ENCODE peak calls at places on chromosomes 3 and 15, in six cellular contexts. W, H, M, B, J and D are unnamed samples.

GRCh38 chr15:66765478-66766281 is 63.6 kb downstream of the SMAD6 start:
- DNase-seq in W (peak), H (peak), M (no peak), B (no peak), J (no peak), D (peak)

GRCh38 chr3:14391033-14391432 is 11.4 kb upstream of the SLC6A6 start:
- DNase-seq in W (peak), H (peak), M (peak), B (peak), J (peak), D (no peak)

GRCh38 chr3:47781326-47781684 is 388 bp downstream of the SMARCC1 start:
- DNase-seq in W (peak), H (peak), M (no peak), B (peak), J (no peak), D (no peak)

GRCh38 chr3:126267169-126267975 is 87.0 kb upstream of the ALDH1L1 start:
- DNase-seq in W (peak), H (peak), M (peak), B (peak), J (peak), D (no peak)

GRCh38 chr15:82680200-82681102 is 29.2 kb downstream of the AP3B2 start:
- DNase-seq in W (no peak), H (peak), M (no peak), B (no peak), J (no peak), D (peak)

GRCh38 chr3:162166543-162166942 is 669.9 kb downstream of the OTOL1 start:
- DNase-seq in W (no peak), H (no peak), M (no peak), B (no peak), J (no peak), D (no peak)

GRCh38 chr15:58258501-58259274 is 120.5 kb downstream of the AQP9 start:
- DNase-seq in W (no peak), H (no peak), M (no peak), B (no peak), J (no peak), D (no peak)

GRCh38 chr3:184559336-184559735 is 2.2 kb upstream of the EPHB3 start:
- DNase-seq in W (no peak), H (peak), M (no peak), B (no peak), J (no peak), D (no peak)

GRCh38 chr15:79738198-79738597 is 158.6 kb downstream of the MTHFS start:
- DNase-seq in W (no peak), H (no peak), M (no peak), B (no peak), J (no peak), D (no peak)

GRCh38 chr3:156553705-156554356 is 1.1 kb downstream of the SSR3 start:
- DNase-seq in W (peak), H (peak), M (peak), B (peak), J (peak), D (no peak)

GRCh38 chr15:86502313-86502712 is 422.6 kb downstream of the AGBL1 start:
- DNase-seq in W (no peak), H (no peak), M (no peak), B (no peak), J (no peak), D (no peak)

GRCh38 chr3:154307363-154307762 is 16.9 kb downstream of the DHX36 start:
- DNase-seq in W (no peak), H (no peak), M (no peak), B (no peak), J (no peak), D (no peak)

GRCh38 chr15:51144021-51144532 is 49.4 kb upstream of the TNFAIP8L3 start:
- DNase-seq in W (no peak), H (no peak), M (no peak), B (peak), J (peak), D (no peak)

GRCh38 chr3:195870442-195870841 is 37.9 kb downstream of the TNK2 start:
- DNase-seq in W (no peak), H (no peak), M (no peak), B (no peak), J (no peak), D (no peak)

GRCh38 chr3:61830111-61830400 is 268.7 kb downstream of the PTPRG start:
- DNase-seq in W (no peak), H (no peak), M (no peak), B (no peak), J (no peak), D (no peak)

GRCh38 chr15:35603298-35603697 is 57.3 kb upstream of the DPH6 start:
- DNase-seq in W (no peak), H (no peak), M (no peak), B (peak), J (peak), D (no peak)

GRCh38 chr3:8853081-8853480 is 83.7 kb upstream of the OXTR start:
- DNase-seq in W (no peak), H (no peak), M (no peak), B (peak), J (no peak), D (no peak)

GRCh38 chr3:53885239-53885638 is 3.3 kb upstream of the ACTR8 start:
- DNase-seq in W (no peak), H (no peak), M (no peak), B (no peak), J (no peak), D (no peak)

GRCh38 chr3:11136871-11137626 is 17.2 kb upstream of the HRH1 start:
- DNase-seq in W (peak), H (peak), M (peak), B (peak), J (peak), D (peak)

GRCh38 chr3:126448141-126448892 is 27.4 kb downstream of the ZXDC start:
- DNase-seq in W (no peak), H (no peak), M (no peak), B (no peak), J (no peak), D (no peak)

GRCh38 chr3:162970292-162970691 is 1473.7 kb downstream of the OTOL1 start:
- DNase-seq in W (no peak), H (no peak), M (no peak), B (no peak), J (no peak), D (no peak)

GRCh38 chr3:123096701-123097100 is 29.9 kb downstream of the PDIA5 start:
- DNase-seq in W (no peak), H (peak), M (no peak), B (peak), J (no peak), D (no peak)

GRCh38 chr3:31981206-31982181 is at the start of the genes OSBPL10 and ZNF860:
- DNase-seq in W (peak), H (peak), M (no peak), B (peak), J (peak), D (no peak)

GRCh38 chr3:172836390-172836997 is 86.0 kb downstream of the ECT2 start:
- DNase-seq in W (peak), H (peak), M (peak), B (peak), J (peak), D (peak)

GRCh38 chr3:178308696-178309278 is 227.4 kb upstream of the KCNMB2 start:
- DNase-seq in W (no peak), H (no peak), M (no peak), B (no peak), J (no peak), D (no peak)

GRCh38 chr3:29695905-29696238 is 415.0 kb downstream of the RBMS3 start:
- DNase-seq in W (no peak), H (no peak), M (no peak), B (no peak), J (no peak), D (no peak)

GRCh38 chr3:106290304-106290997 is 421.6 kb upstream of the CBLB start:
- DNase-seq in W (no peak), H (no peak), M (no peak), B (no peak), J (no peak), D (no peak)

GRCh38 chr3:48347500-48347899 is 14.0 kb upstream of the SPINK8 start:
- DNase-seq in W (peak), H (no peak), M (no peak), B (peak), J (no peak), D (no peak)

GRCh38 chr3:185729335-185729715 is 95.5 kb downstream of the IGF2BP2 start:
- DNase-seq in W (no peak), H (no peak), M (no peak), B (peak), J (peak), D (no peak)

GRCh38 chr3:44036850-44037249 is 204.8 kb upstream of the TOPAZ1 start:
- DNase-seq in W (no peak), H (no peak), M (no peak), B (no peak), J (no peak), D (no peak)

DNA sequence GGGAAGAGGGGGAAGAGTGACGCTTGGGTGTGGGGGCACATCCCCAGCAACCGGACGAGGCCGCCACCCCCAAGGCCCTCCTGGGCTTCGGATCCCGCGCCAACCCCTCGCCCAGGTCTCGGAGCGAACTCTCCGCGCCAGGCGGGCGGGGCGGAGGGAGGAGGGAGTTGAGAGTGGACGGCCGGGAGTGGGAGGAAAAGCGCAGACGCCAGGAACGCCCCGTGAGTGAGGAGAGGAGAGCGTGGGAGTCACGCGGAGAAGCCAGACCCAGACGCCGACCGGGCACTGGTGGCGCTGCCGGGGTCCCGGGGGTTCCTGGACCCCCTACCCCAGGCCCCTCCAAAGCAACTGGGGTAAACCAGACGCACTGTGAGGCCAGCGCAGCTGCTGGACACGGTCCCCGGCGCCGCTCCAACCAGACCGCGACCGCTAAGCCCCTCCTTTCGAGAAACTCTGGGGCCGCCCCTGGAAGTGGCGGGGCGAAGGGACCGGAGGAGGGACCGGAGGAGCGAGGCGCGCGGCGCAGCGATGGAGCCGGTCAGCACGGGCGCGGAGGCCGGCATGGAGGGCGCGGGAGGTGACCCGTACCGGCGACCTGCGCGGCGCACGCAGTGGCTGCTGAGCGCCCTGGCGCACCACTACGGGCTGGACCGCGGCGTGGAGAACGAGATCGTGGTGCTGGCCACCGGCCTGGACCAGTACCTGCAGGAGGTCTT is at the start of gene EFCC1:
- DNase-seq in W (no peak), H (peak), M (no peak), B (no peak), J (no peak), D (no peak)
- H3K4me3 ChIP-seq in W (no peak), H (no peak), M (no peak), B (peak), J (peak), D (peak)

GRCh38 chr3:120090422-120090821 is 3.8 kb downstream of the GSK3B start:
- DNase-seq in W (no peak), H (no peak), M (no peak), B (no peak), J (no peak), D (no peak)
- H3K4me3 ChIP-seq in W (peak), H (no peak), M (peak), B (peak), J (peak), D (no peak)

DNA sequence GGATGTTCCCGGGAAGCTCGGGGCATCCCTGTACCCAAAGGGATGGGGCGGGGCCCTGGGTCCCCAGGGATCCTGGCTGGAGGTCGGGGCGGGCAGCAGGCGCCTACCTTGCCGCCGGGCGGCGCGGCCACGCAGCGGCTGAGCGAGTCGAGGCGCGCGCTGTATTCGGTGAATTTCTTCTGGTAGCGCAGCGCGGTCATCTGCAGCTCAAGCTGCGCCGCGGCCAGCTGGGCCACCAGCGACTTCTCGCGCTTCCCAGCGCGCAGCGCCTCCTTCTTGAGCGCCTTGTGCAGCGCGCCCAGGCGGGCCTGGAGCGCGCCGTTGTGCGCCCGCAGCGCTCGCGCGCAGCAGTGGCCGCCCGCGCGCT is 762 bp downstream of the PDZRN3 start:
- DNase-seq in W (peak), H (peak), M (no peak), B (peak), J (no peak), D (no peak)
- H3K4me3 ChIP-seq in W (peak), H (peak), M (peak), B (peak), J (peak), D (no peak)

DNA sequence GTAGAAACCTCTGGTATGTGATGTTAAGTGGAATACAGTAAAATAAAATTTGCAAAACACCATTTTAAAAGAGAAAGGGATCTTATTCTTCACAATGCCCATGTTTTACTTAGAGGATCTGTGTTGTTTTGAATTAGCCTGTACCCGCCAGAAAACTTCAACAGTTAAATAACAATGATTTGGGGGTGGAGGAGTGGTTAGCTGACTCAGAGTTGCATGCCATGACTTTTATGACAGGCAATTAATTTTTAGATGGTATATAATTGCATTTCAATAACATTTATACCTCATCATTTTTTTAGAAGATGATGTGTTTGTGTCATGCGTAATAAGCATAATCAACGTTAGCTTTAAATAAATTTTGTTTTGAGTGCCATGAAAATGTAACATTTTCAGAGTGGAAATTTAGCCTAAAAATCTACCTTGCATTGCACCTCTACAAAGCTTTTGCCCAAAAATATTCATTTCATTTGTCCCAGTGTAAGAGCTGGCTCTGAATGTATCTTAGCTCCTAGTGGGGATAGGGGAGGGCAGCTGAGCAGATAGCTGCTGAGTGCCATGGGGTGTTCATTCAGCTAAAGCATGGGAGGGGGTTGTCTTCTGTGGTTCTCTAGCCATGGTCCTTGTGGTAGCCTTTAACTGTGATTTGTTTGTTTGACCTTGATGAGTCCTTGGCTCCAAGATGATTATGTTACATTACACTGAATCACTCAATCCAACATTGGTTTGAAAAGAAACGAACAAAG is 379.8 kb downstream of the LPP start:
- DNase-seq in W (no peak), H (no peak), M (no peak), B (no peak), J (no peak), D (no peak)
- H3K4me3 ChIP-seq in W (no peak), H (no peak), M (no peak), B (no peak), J (no peak), D (no peak)

GRCh38 chr3:81490541-81491288 is 270.7 kb downstream of the GBE1 start:
- DNase-seq in W (peak), H (peak), M (no peak), B (peak), J (peak), D (peak)

GRCh38 chr3:81484532-81484931 is 276.9 kb downstream of the GBE1 start:
- DNase-seq in W (no peak), H (no peak), M (no peak), B (no peak), J (no peak), D (no peak)

GRCh38 chr3:81483046-81483445 is 278.4 kb downstream of the GBE1 start:
- DNase-seq in W (no peak), H (no peak), M (no peak), B (no peak), J (no peak), D (no peak)

GRCh38 chr3:81485444-81485865 is 276.0 kb downstream of the GBE1 start:
- DNase-seq in W (no peak), H (peak), M (peak), B (peak), J (peak), D (no peak)
- H3K4me3 ChIP-seq in W (no peak), H (no peak), M (peak), B (peak), J (peak), D (no peak)

GRCh38 chr3:124431585-124431984 is 298.7 kb upstream of the UMPS start:
- DNase-seq in W (no peak), H (no peak), M (no peak), B (no peak), J (no peak), D (no peak)
- H3K4me3 ChIP-seq in W (no peak), H (no peak), M (no peak), B (no peak), J (no peak), D (no peak)

GRCh38 chr3:49719214-49719884 is at the start of gene AMIGO3:
- DNase-seq in W (peak), H (peak), M (peak), B (peak), J (peak), D (peak)
- H3K4me3 ChIP-seq in W (peak), H (no peak), M (peak), B (peak), J (peak), D (peak)

GRCh38 chr3:183210341-183210740 is 42.7 kb upstream of the B3GNT5 start:
- DNase-seq in W (no peak), H (peak), M (no peak), B (no peak), J (no peak), D (no peak)
- H3K4me3 ChIP-seq in W (no peak), H (no peak), M (no peak), B (no peak), J (no peak), D (no peak)